ENCODE peak calls at places on chromosome 4, in eight cellular contexts. O is astrocyte of the spinal cord, E is GM13976, C is A549, S is iris pigment epithelial cell, M is heart left ventricle, B is islet precursor cell, H is GOT3. K is an unnamed sample.

GRCh38 chr4:168098257-168098717 is 6.0 kb downstream of the ANXA10 start:
- DNase-seq in C (no peak), S (peak; percentile 75), E (no peak), B (no peak), O (peak; percentile 56), H (no peak), M (no peak), K (no peak)

GRCh38 chr4:40687676-40688389 is 58.2 kb upstream of the RBM47 start:
- DNase-seq in C (no peak), E (no peak), B (no peak), S (peak; percentile 52), O (no peak), M (no peak), H (no peak), K (no peak)

GRCh38 chr4:173490817-173491518 is 39.1 kb downstream of the HAND2 start:
- DNase-seq in S (peak; percentile 68), B (peak; percentile 83), O (peak; percentile 68), C (no peak), E (no peak), H (no peak), M (no peak), K (peak; percentile 79)

GRCh38 chr4:168411318-168412150 is 68.8 kb downstream of the DDX60L start:
- DNase-seq in S (peak; percentile 65), C (no peak), B (no peak), E (no peak), M (no peak), O (peak; percentile 7), H (no peak), K (no peak)

GRCh38 chr4:120843840-120844527 is 78.5 kb downstream of the PRDM5 start:
- DNase-seq in E (no peak), O (no peak), H (no peak), M (no peak), B (peak; percentile 73), C (no peak), S (no peak), K (no peak)

GRCh38 chr4:70838972-70839536 is 636 bp downstream of the GRSF1 start:
- DNase-seq in O (peak; percentile 56), C (peak; percentile 27), M (peak; percentile 84), H (peak; percentile 4), E (peak; percentile 81), B (peak; percentile 80), S (peak; percentile 70), K (no peak)

GRCh38 chr4:186643501-186644315 is 79.9 kb downstream of the FAT1 start:
- DNase-seq in C (peak; percentile 32), O (peak; percentile 74), B (no peak), M (no peak), E (no peak), H (no peak), S (peak; percentile 85), K (no peak)

GRCh38 chr4:184406915-184407314 is 67.4 kb downstream of the IRF2 start:
- DNase-seq in B (no peak), C (no peak), E (no peak), M (no peak), S (no peak), H (no peak), O (no peak), K (no peak)

GRCh38 chr4:170348945-170349344 is 259.2 kb upstream of the AADAT start:
- DNase-seq in O (no peak), H (no peak), B (no peak), M (no peak), E (no peak), S (no peak), C (no peak), K (no peak)

GRCh38 chr4:157115613-157116340 is 39.8 kb downstream of the GLRB start:
- DNase-seq in E (no peak), M (no peak), C (peak; percentile 1), S (peak; percentile 78), H (no peak), O (peak; percentile 73), B (no peak), K (no peak)

GRCh38 chr4:155544547-155544946 is 122.1 kb upstream of the GUCY1A1 start:
- DNase-seq in B (no peak), M (no peak), O (no peak), S (no peak), C (no peak), H (no peak), E (no peak), K (no peak)

GRCh38 chr4:183337349-183337748 is 15.1 kb upstream of the CLDN24 start:
- DNase-seq in B (peak; percentile 45), C (no peak), M (no peak), H (no peak), S (peak; percentile 35), O (no peak), E (no peak), K (peak; percentile 49)

GRCh38 chr4:68175562-68176155 is 46.0 kb upstream of the TMPRSS11F start:
- DNase-seq in E (peak; percentile 51), M (no peak), O (peak; percentile 70), H (no peak), C (peak; percentile 10), B (no peak), S (peak; percentile 63), K (no peak)

GRCh38 chr4:147822128-147822527 is 90.2 kb downstream of the ARHGAP10 start:
- DNase-seq in M (peak; percentile 67), S (peak; percentile 90), C (no peak), B (no peak), E (no peak), H (no peak), O (peak; percentile 44), K (peak; percentile 80)

GRCh38 chr4:82467442-82467841 is 37.1 kb downstream of the ENOPH1 start:
- DNase-seq in E (no peak), C (no peak), B (no peak), S (peak; percentile 23), M (no peak), H (no peak), O (no peak), K (no peak)

GRCh38 chr4:75470738-75471137 is 43.5 kb downstream of the RCHY1 start:
- DNase-seq in C (no peak), M (no peak), H (no peak), O (no peak), B (no peak), S (no peak), E (no peak), K (no peak)

GRCh38 chr4:37674446-37674845 is 11.7 kb downstream of the RELL1 start:
- DNase-seq in C (no peak), E (no peak), M (no peak), B (no peak), H (no peak), S (no peak), O (no peak), K (no peak)

GRCh38 chr4:5845035-5845905 is 47.6 kb downstream of the CRMP1 start:
- DNase-seq in B (peak; percentile 42), O (no peak), S (no peak), E (no peak), H (no peak), M (no peak), C (no peak), K (no peak)

GRCh38 chr4:149031399-149031798 is 589.2 kb upstream of the NR3C2 start:
- DNase-seq in O (peak; percentile 12), S (peak; percentile 12), C (no peak), B (no peak), M (no peak), H (no peak), E (no peak), K (no peak)

GRCh38 chr4:96347582-96347981 is 507.7 kb downstream of the PDHA2 start:
- DNase-seq in B (peak; percentile 57), E (no peak), H (no peak), O (peak; percentile 39), C (no peak), S (peak; percentile 1), M (no peak), K (no peak)

GRCh38 chr4:16591867-16592266 is 306.6 kb downstream of the LDB2 start:
- DNase-seq in B (no peak), E (no peak), M (no peak), O (no peak), S (no peak), H (no peak), C (no peak), K (no peak)

GRCh38 chr4:104966349-104967033 is 180.2 kb upstream of the TET2 start:
- DNase-seq in H (no peak), C (no peak), O (no peak), E (peak; percentile 55), B (no peak), M (no peak), S (peak; percentile 7), K (no peak)

GRCh38 chr4:159764343-159764952 is 661.6 kb downstream of the RAPGEF2 start:
- DNase-seq in M (no peak), S (peak; percentile 52), E (peak; percentile 37), O (peak; percentile 85), C (peak; percentile 8), B (peak; percentile 53), H (no peak), K (no peak)

GRCh38 chr4:7278071-7278765 is 85.9 kb downstream of the SORCS2 start:
- DNase-seq in S (no peak), E (no peak), O (no peak), C (no peak), M (peak; percentile 23), H (no peak), B (no peak), K (no peak)

GRCh38 chr4:12712648-12713339 is 771.3 kb downstream of the RAB28 start:
- DNase-seq in O (no peak), C (no peak), B (no peak), E (no peak), M (no peak), H (no peak), S (no peak), K (no peak)

GRCh38 chr4:1945492-1945891 is 63.3 kb downstream of the NELFA start:
- DNase-seq in O (no peak), B (no peak), E (no peak), S (no peak), H (no peak), M (no peak), C (no peak), K (no peak)

GRCh38 chr4:150310159-150310895 is 232.1 kb downstream of the DCLK2 start:
- DNase-seq in H (no peak), S (peak; percentile 85), B (no peak), C (no peak), M (no peak), E (no peak), O (peak; percentile 72), K (no peak)

GRCh38 chr4:55121246-55121645 is 4.1 kb downstream of the KDR start:
- DNase-seq in E (no peak), O (no peak), H (no peak), S (no peak), C (no peak), B (no peak), M (no peak), K (no peak)

GRCh38 chr4:6052679-6053078 is 34.4 kb upstream of the C4orf50 start:
- DNase-seq in C (no peak), E (no peak), B (no peak), S (no peak), H (no peak), M (no peak), O (no peak), K (no peak)

GRCh38 chr4:169160825-169161224 is 109.9 kb downstream of the SH3RF1 start:
- DNase-seq in O (peak; percentile 67), E (no peak), S (peak; percentile 32), C (no peak), H (no peak), B (no peak), M (no peak), K (no peak)

GRCh38 chr4:90495211-90495610 is 368.0 kb downstream of the CCSER1 start:
- DNase-seq in H (no peak), S (no peak), M (no peak), C (no peak), O (no peak), B (no peak), E (no peak), K (no peak)

GRCh38 chr4:110878413-110878812 is 255.5 kb upstream of the PITX2 start:
- DNase-seq in H (no peak), E (no peak), O (no peak), S (no peak), C (no peak), B (no peak), M (no peak), K (no peak)

GRCh38 chr4:79201976-79202375 is 123.9 kb downstream of the NAA11 start:
- DNase-seq in H (no peak), E (no peak), C (no peak), M (no peak), O (no peak), B (no peak), S (peak; percentile 4), K (no peak)

GRCh38 chr4:155307731-155308277 is 69.0 kb downstream of the MAP9 start:
- DNase-seq in E (no peak), S (no peak), B (no peak), M (no peak), C (no peak), O (no peak), H (no peak), K (no peak)

K was measured in ascending aorta.